ENCODE peak calls at places on chromosomes 5 and 9, in eight cellular contexts. Y is prostate gland, B is heart left ventricle, J is breast epithelium, Z is upper lobe of left lung, X is NB4, L is stomach, U is adrenal gland. Q is an unnamed sample.

GRCh38 chr5:39519566-39520231 is 94.9 kb upstream of the DAB2 start:
- DNase-seq in Y (no peak), X (no peak), Z (no peak), J (no peak), B (no peak), L (no peak), U (no peak), Q (no peak)

GRCh38 chr9:81646337-81646736 is 43.0 kb downstream of the TLE1 start:
- DNase-seq in U (no peak), Z (no peak), L (no peak), B (no peak), J (no peak), Y (no peak), X (no peak), Q (no peak)

GRCh38 chr5:78829811-78830499 is 155.2 kb downstream of the ARSB start:
- DNase-seq in U (peak), L (no peak), J (no peak), Y (no peak), X (no peak), Z (no peak), B (peak), Q (peak)

GRCh38 chr9:38700695-38701094 is 19.2 kb downstream of the FAM240B start:
- DNase-seq in X (no peak), Y (no peak), B (no peak), L (no peak), U (no peak), J (no peak), Z (no peak), Q (no peak)

GRCh38 chr9:121950441-121950840 is 142.7 kb downstream of the TTLL11 start:
- DNase-seq in Z (no peak), L (no peak), Y (no peak), J (no peak), X (no peak), B (no peak), U (no peak), Q (no peak)

GRCh38 chr9:7534211-7534935 is 265.2 kb downstream of the DMAC1 start:
- DNase-seq in L (no peak), J (no peak), Y (no peak), U (no peak), Z (no peak), X (no peak), B (no peak), Q (no peak)

GRCh38 chr9:108212179-108212578 is 643.6 kb downstream of the ACTL7B start:
- DNase-seq in L (no peak), Z (no peak), J (no peak), U (no peak), X (no peak), B (peak), Y (no peak), Q (no peak)

GRCh38 chr5:32206053-32206452 is 31.9 kb upstream of the GOLPH3 start:
- DNase-seq in X (no peak), J (no peak), Z (no peak), L (no peak), Y (no peak), B (no peak), U (no peak), Q (no peak)

GRCh38 chr9:133971121-133971951 is 20.8 kb downstream of the VAV2 start:
- DNase-seq in L (no peak), U (peak), Y (no peak), B (no peak), J (no peak), X (no peak), Z (no peak), Q (no peak)

GRCh38 chr9:18566125-18566524 is 92.2 kb downstream of the ADAMTSL1 start:
- DNase-seq in L (no peak), J (no peak), Y (no peak), U (no peak), Z (no peak), X (no peak), B (no peak), Q (no peak)

GRCh38 chr5:65925601-65926275 is 637 bp upstream of the ERBIN start:
- DNase-seq in L (peak), B (peak), X (peak), J (peak), Y (peak), Z (peak), U (peak), Q (peak)

GRCh38 chr5:79235578-79236363 is at the start of gene JMY:
- DNase-seq in J (peak), B (peak), L (peak), Y (peak), U (peak), X (peak), Z (peak), Q (peak)

GRCh38 chr5:37771203-37771611 is 68.6 kb downstream of the GDNF start:
- DNase-seq in X (no peak), Z (peak), J (no peak), B (no peak), Y (no peak), L (no peak), U (no peak), Q (no peak)

GRCh38 chr5:6832994-6833393 is 119.8 kb downstream of the TENT4A start:
- DNase-seq in X (no peak), L (no peak), Z (no peak), U (no peak), B (no peak), Y (no peak), J (no peak), Q (no peak)

GRCh38 chr9:15104826-15105420 is 194.7 kb upstream of the FREM1 start:
- DNase-seq in B (peak), J (no peak), L (no peak), Y (peak), U (peak), X (peak), Z (no peak), Q (no peak)

GRCh38 chr9:88852794-88853193 is 138.5 kb upstream of the S1PR3 start:
- DNase-seq in B (no peak), X (peak), J (no peak), L (no peak), Z (no peak), Y (no peak), U (peak), Q (no peak)

GRCh38 chr9:34252016-34252415 is 73.2 kb downstream of the UBAP1 start:
- DNase-seq in X (no peak), J (no peak), L (no peak), B (no peak), Y (no peak), U (no peak), Z (no peak), Q (peak)

GRCh38 chr5:683619-684481 is 9.3 kb downstream of the TPPP start:
- DNase-seq in L (no peak), J (peak), U (peak), Z (peak), B (peak), Y (no peak), X (peak), Q (peak)

GRCh38 chr5:14202462-14202861 is 59.3 kb downstream of the TRIO start:
- DNase-seq in U (no peak), Y (no peak), L (no peak), B (no peak), X (peak), Z (peak), J (no peak), Q (no peak)

GRCh38 chr5:180096616-180097015 is 25.1 kb upstream of the RNF130 start:
- DNase-seq in X (no peak), Y (no peak), L (no peak), B (no peak), J (peak), Z (no peak), U (no peak), Q (peak)

GRCh38 chr5:56211298-56211865 is 21.7 kb downstream of the ANKRD55 start:
- DNase-seq in J (no peak), L (no peak), Y (no peak), X (no peak), Z (peak), U (peak), B (no peak), Q (no peak)

GRCh38 chr9:127550751-127551150 is 61.3 kb upstream of the STXBP1 start:
- DNase-seq in Y (no peak), B (no peak), J (no peak), Z (peak), U (no peak), L (peak), X (no peak), Q (no peak)

GRCh38 chr5:149260761-149261160 is 10.9 kb upstream of the AFAP1L1 start:
- DNase-seq in U (no peak), Z (no peak), Y (peak), J (no peak), L (no peak), X (no peak), B (no peak), Q (no peak)

GRCh38 chr5:96049398-96050272 is 88.0 kb upstream of the ELL2 start:
- DNase-seq in Y (no peak), U (no peak), B (no peak), L (no peak), Z (peak), X (no peak), J (no peak), Q (no peak)

GRCh38 chr5:9409413-9410089 is 136.3 kb downstream of the SEMA5A start:
- DNase-seq in U (no peak), Y (no peak), Z (no peak), L (no peak), X (no peak), J (no peak), B (no peak), Q (no peak)

GRCh38 chr9:116998305-116998704 is 311.2 kb downstream of the TRIM32 start:
- DNase-seq in X (peak), J (no peak), B (no peak), L (no peak), Y (no peak), U (no peak), Z (no peak), Q (no peak)

GRCh38 chr9:19940808-19941207 is 152.0 kb upstream of the SLC24A2 start:
- DNase-seq in J (no peak), Y (no peak), L (no peak), X (no peak), Z (no peak), B (no peak), U (no peak), Q (no peak)

GRCh38 chr5:20087299-20087698 is 99.3 kb upstream of the CDH18 start:
- DNase-seq in Y (no peak), Z (no peak), U (no peak), J (no peak), X (no peak), L (no peak), B (no peak), Q (no peak)

GRCh38 chr5:15499528-15500325 is at the start of gene FBXL7:
- DNase-seq in Z (peak), U (peak), J (peak), B (peak), X (no peak), L (peak), Y (peak), Q (peak)
- TF ChIP-seq CTCF in Z (no peak), U (no peak), J (no peak), B (peak), X (no peak), L (no peak), Y (peak), Q (no peak)

GRCh38 chr9:131394464-131395026 is 659 bp downstream of the PRRC2B start:
- DNase-seq in Y (no peak), B (peak), X (peak), Z (peak), U (no peak), J (no peak), L (peak), Q (no peak)

GRCh38 chr9:131395745-131396479 is 2.0 kb downstream of the PRRC2B start:
- DNase-seq in J (no peak), Y (no peak), U (no peak), X (no peak), Z (no peak), L (no peak), B (no peak), Q (no peak)

GRCh38 chr9:131396626-131397025 is 2.7 kb downstream of the PRRC2B start:
- DNase-seq in J (no peak), L (no peak), Y (no peak), U (no peak), Z (no peak), B (no peak), X (no peak), Q (no peak)

GRCh38 chr9:131393622-131394463 is at the start of gene PRRC2B:
- DNase-seq in B (peak), Z (peak), Y (peak), J (peak), U (peak), L (peak), X (peak), Q (peak)

GRCh38 chr9:131395027-131395744 is 1.3 kb downstream of the PRRC2B start:
- DNase-seq in Y (peak), L (peak), X (peak), U (no peak), B (no peak), J (no peak), Z (peak), Q (peak)
- TF ChIP-seq POLR2A in Y (peak), L (no peak), X (no peak), U (no peak), B (no peak), J (no peak), Z (no peak), Q (no peak)

GRCh38 chr5:135217669-135218485 is 181.2 kb downstream of the MACROH2A1 start:
- DNase-seq in Z (no peak), L (no peak), Y (no peak), B (no peak), U (peak), J (no peak), X (peak), Q (peak)
- TF ChIP-seq CTCF in Z (no peak), L (no peak), Y (no peak), B (no peak), U (no peak), J (no peak), X (peak), Q (no peak)

GRCh38 chr9:105656131-105656921 is 5.9 kb upstream of the TAL2 start:
- DNase-seq in Z (no peak), Y (peak), X (peak), U (no peak), L (peak), J (no peak), B (peak), Q (no peak)
- TF ChIP-seq POLR2A in Z (no peak), Y (no peak), X (no peak), U (no peak), L (no peak), J (no peak), B (no peak), Q (no peak)

GRCh38 chr5:160159991-160160826 is 41.0 kb upstream of the PWWP2A start:
- DNase-seq in X (no peak), U (no peak), Y (no peak), J (no peak), B (no peak), Z (no peak), L (peak), Q (no peak)
- TF ChIP-seq CTCF in X (no peak), U (no peak), Y (no peak), J (no peak), B (no peak), Z (no peak), L (no peak), Q (no peak)

DNA sequence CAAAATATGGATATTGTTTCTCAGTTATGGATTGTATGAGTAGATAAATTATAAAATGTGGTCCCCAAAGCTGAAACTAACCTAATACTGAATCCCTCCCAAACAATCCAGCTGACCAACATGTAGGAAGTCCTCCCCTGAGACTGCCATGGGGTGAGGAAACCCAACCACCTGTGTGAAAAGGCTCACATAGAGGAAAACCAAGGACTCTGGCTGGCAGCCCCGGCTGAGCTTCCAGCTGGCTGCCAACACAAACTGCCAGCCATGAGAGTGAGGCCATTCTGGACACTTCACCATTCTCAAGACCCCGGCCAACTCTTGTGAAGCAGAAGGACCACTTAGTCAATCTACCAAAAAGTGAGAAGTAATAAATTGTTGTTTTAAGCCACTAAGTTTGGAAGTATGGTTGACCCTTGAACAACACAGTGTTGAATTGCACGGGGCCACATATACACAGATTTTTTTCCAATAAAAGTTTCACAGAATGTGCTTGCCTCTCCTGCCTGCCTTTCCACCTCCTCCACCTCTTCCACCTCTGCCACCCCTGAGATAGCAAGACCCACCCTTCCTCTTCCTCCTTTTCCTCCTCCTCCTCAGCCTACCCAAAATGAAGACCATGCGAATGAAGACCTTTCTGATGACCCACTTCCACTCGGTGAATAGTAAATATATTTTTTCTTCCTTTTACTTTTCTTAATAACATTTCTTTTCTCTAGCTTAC is 15.3 kb upstream of the NRG2 start:
- DNase-seq in B (no peak), Y (no peak), J (no peak), U (no peak), L (no peak), X (no peak), Z (no peak), Q (no peak)
- TF ChIP-seq POLR2A in B (no peak), Y (no peak), J (no peak), U (no peak), L (no peak), X (no peak), Z (no peak), Q (no peak)

DNA sequence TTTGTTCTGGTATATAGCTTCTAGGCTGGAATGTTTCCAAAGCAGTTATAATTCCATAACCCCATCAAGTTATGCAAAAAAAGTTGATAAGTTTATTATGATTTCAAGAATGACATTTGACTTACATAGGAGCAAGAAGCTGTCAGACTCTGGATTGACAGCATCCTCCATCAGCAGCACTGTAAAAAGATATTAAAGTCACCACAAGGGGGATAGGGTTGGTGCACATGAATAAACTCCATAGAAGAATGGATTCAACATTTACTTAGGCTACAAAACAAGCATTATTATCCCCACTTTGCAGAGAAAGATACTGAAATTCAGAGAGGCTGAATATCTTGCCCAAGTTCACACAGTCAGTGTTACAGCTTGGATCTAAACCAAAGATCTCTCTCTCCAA is 208.9 kb upstream of the SLC30A5 start:
- DNase-seq in B (no peak), Z (no peak), L (no peak), X (peak), Y (no peak), U (no peak), J (no peak), Q (no peak)
- TF ChIP-seq CTCF in B (peak), Z (no peak), L (no peak), X (peak), Y (no peak), U (peak), J (peak), Q (no peak)

DNA sequence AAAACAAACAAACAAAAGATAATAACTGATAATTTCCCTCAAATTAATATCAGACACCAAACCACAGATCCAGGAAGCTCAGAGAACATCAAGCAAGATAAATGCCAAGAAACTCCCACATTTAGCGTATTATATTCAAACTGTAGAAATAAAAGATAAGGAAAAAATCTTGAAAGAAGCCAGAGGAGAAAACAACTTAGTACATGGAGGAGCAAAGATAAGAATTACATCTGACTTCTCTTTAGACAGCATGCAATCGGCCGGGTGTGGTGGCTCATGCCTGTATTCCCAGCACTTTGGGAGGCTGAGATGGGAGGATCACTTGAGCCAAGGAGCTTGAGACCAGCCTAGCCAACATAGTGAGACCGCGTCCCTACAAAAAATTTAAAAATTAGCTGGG is 17.2 kb upstream of the MLANA start:
- DNase-seq in B (no peak), Z (no peak), U (no peak), L (no peak), X (no peak), Y (no peak), J (no peak), Q (no peak)
- TF ChIP-seq POLR2A in B (no peak), Z (no peak), U (no peak), L (no peak), X (no peak), Y (no peak), J (no peak), Q (no peak)

Q was measured in lower leg skin.